ENCODE peak calls at places on chromosomes 5 and 9, in five cellular contexts. One of them, this sample, is unnamed.

GRCh38 chr5:96228449-96228848 is 204.6 kb downstream of the PCSK1 start:
- DNase-seq in fibroblast of lung: peak; percentile 71
- DNase-seq in BJ: no peak
- DNase-seq in colonic mucosa: no peak
- DNase-seq in fibroblast of pulmonary artery: no peak
- DNase-seq in this sample: no peak

GRCh38 chr9:2337131-2337530 is 284.5 kb upstream of the VLDLR start:
- DNase-seq in fibroblast of lung: no peak
- DNase-seq in BJ: no peak
- DNase-seq in colonic mucosa: no peak
- DNase-seq in fibroblast of pulmonary artery: no peak
- DNase-seq in this sample: no peak

GRCh38 chr5:168282120-168282519 is 9.3 kb upstream of the WWC1 start:
- DNase-seq in fibroblast of lung: peak; percentile 54
- DNase-seq in BJ: no peak
- DNase-seq in colonic mucosa: no peak
- DNase-seq in fibroblast of pulmonary artery: peak; percentile 80
- DNase-seq in this sample: no peak

GRCh38 chr9:629136-629535 is 212.4 kb upstream of the DMRT1 start:
- DNase-seq in fibroblast of lung: no peak
- DNase-seq in BJ: no peak
- DNase-seq in colonic mucosa: no peak
- DNase-seq in fibroblast of pulmonary artery: no peak
- DNase-seq in this sample: no peak

GRCh38 chr9:34331191-34331590 is 1.8 kb downstream of the NUDT2 start:
- DNase-seq in fibroblast of lung: no peak
- DNase-seq in BJ: no peak
- DNase-seq in colonic mucosa: no peak
- DNase-seq in fibroblast of pulmonary artery: no peak
- DNase-seq in this sample: no peak

GRCh38 chr5:61332891-61333350 is 863 bp downstream of the ZSWIM6 start:
- DNase-seq in fibroblast of lung: peak; percentile 73
- DNase-seq in BJ: no peak
- DNase-seq in colonic mucosa: peak; percentile 54
- DNase-seq in fibroblast of pulmonary artery: peak; percentile 70
- DNase-seq in this sample: peak; percentile 83

GRCh38 chr9:88614359-88614758 is 79.4 kb downstream of the NXNL2 start:
- DNase-seq in fibroblast of lung: no peak
- DNase-seq in BJ: no peak
- DNase-seq in colonic mucosa: no peak
- DNase-seq in fibroblast of pulmonary artery: no peak
- DNase-seq in this sample: no peak

GRCh38 chr5:169861934-169862333 is 118.4 kb downstream of the INSYN2B start:
- DNase-seq in fibroblast of lung: peak; percentile 94
- DNase-seq in BJ: peak; percentile 82
- DNase-seq in colonic mucosa: no peak
- DNase-seq in fibroblast of pulmonary artery: peak; percentile 71
- DNase-seq in this sample: peak; percentile 81

GRCh38 chr5:53211799-53212198 is 102.2 kb upstream of the MOCS2 start:
- DNase-seq in fibroblast of lung: peak; percentile 62
- DNase-seq in BJ: peak; percentile 8
- DNase-seq in colonic mucosa: no peak
- DNase-seq in fibroblast of pulmonary artery: peak; percentile 42
- DNase-seq in this sample: peak; percentile 21

GRCh38 chr5:71891856-71892255 is 172.8 kb downstream of the CARTPT start:
- DNase-seq in fibroblast of lung: peak; percentile 63
- DNase-seq in BJ: no peak
- DNase-seq in colonic mucosa: no peak
- DNase-seq in fibroblast of pulmonary artery: peak; percentile 68
- DNase-seq in this sample: peak; percentile 32

GRCh38 chr9:129749575-129749974 is 3.3 kb downstream of the PTGES start:
- DNase-seq in fibroblast of lung: no peak
- DNase-seq in BJ: no peak
- DNase-seq in colonic mucosa: no peak
- DNase-seq in fibroblast of pulmonary artery: no peak
- DNase-seq in this sample: no peak

GRCh38 chr5:35115920-35116319 is 68.2 kb upstream of the AGXT2 start:
- DNase-seq in fibroblast of lung: no peak
- DNase-seq in BJ: no peak
- DNase-seq in colonic mucosa: no peak
- DNase-seq in fibroblast of pulmonary artery: no peak
- DNase-seq in this sample: no peak

GRCh38 chr5:108143581-108143980 is 238.3 kb downstream of the FBXL17 start:
- DNase-seq in fibroblast of lung: peak; percentile 81
- DNase-seq in BJ: peak; percentile 40
- DNase-seq in colonic mucosa: no peak
- DNase-seq in fibroblast of pulmonary artery: peak; percentile 60
- DNase-seq in this sample: no peak

GRCh38 chr5:158084292-158084691 is 225.3 kb upstream of the CLINT1 start:
- DNase-seq in fibroblast of lung: no peak
- DNase-seq in BJ: no peak
- DNase-seq in colonic mucosa: no peak
- DNase-seq in fibroblast of pulmonary artery: no peak
- DNase-seq in this sample: no peak

GRCh38 chr9:106799146-106799545 is 63.8 kb upstream of the ZNF462 start:
- DNase-seq in fibroblast of lung: peak; percentile 92
- DNase-seq in BJ: peak; percentile 79
- DNase-seq in colonic mucosa: no peak
- DNase-seq in fibroblast of pulmonary artery: peak; percentile 85
- DNase-seq in this sample: peak; percentile 1

GRCh38 chr9:95462419-95463121 is 54.2 kb downstream of the PTCH1 start:
- DNase-seq in fibroblast of lung: peak; percentile 86
- DNase-seq in BJ: peak; percentile 53
- DNase-seq in colonic mucosa: peak; percentile 77
- DNase-seq in fibroblast of pulmonary artery: peak; percentile 87
- DNase-seq in this sample: no peak

GRCh38 chr5:61999371-61999770 is 306.6 kb upstream of the KIF2A start:
- DNase-seq in fibroblast of lung: no peak
- DNase-seq in BJ: no peak
- DNase-seq in colonic mucosa: no peak
- DNase-seq in fibroblast of pulmonary artery: no peak
- DNase-seq in this sample: no peak

GRCh38 chr5:60722416-60722815 is 22.4 kb upstream of the DEPDC1B start:
- DNase-seq in fibroblast of lung: no peak
- DNase-seq in BJ: no peak
- DNase-seq in colonic mucosa: no peak
- DNase-seq in fibroblast of pulmonary artery: no peak
- DNase-seq in this sample: no peak

GRCh38 chr5:12837592-12837991 is 933.3 kb upstream of the CTNND2 start:
- DNase-seq in fibroblast of lung: no peak
- DNase-seq in BJ: no peak
- DNase-seq in colonic mucosa: no peak
- DNase-seq in fibroblast of pulmonary artery: no peak
- DNase-seq in this sample: no peak

DNA sequence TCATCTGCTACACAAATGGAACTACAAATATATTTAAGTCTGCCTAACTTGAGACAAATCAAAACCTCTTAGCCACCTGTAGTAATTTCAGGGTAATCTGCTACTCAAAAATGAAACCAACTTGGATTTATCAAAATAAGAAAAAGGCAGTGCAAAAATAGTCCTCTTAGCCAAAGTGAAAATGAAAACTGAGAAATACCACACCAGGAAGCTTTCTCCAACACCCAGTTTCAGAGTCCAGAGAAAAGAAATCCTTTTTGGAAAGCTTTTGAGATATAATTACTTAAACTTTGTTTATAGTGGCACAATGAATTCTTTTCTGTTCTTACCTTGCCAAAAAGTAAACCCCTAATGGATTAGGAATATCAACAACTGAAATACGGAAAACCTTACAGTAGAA is 990.4 kb downstream of the EFNA5 start:
- DNase-seq in fibroblast of lung: no peak
- DNase-seq in BJ: no peak
- DNase-seq in colonic mucosa: no peak
- DNase-seq in fibroblast of pulmonary artery: no peak
- DNase-seq in this sample: no peak
- H3K4me3 ChIP-seq in fibroblast of lung: no peak overlapping the region
- H3K4me3 ChIP-seq in BJ: no peak overlapping the region
- H3K4me3 ChIP-seq in colonic mucosa: no peak overlapping the region
- H3K4me3 ChIP-seq in fibroblast of pulmonary artery: peak overlapping the region; percentile 25
- H3K4me3 ChIP-seq in this sample: peak overlapping the region; percentile 23

DNA sequence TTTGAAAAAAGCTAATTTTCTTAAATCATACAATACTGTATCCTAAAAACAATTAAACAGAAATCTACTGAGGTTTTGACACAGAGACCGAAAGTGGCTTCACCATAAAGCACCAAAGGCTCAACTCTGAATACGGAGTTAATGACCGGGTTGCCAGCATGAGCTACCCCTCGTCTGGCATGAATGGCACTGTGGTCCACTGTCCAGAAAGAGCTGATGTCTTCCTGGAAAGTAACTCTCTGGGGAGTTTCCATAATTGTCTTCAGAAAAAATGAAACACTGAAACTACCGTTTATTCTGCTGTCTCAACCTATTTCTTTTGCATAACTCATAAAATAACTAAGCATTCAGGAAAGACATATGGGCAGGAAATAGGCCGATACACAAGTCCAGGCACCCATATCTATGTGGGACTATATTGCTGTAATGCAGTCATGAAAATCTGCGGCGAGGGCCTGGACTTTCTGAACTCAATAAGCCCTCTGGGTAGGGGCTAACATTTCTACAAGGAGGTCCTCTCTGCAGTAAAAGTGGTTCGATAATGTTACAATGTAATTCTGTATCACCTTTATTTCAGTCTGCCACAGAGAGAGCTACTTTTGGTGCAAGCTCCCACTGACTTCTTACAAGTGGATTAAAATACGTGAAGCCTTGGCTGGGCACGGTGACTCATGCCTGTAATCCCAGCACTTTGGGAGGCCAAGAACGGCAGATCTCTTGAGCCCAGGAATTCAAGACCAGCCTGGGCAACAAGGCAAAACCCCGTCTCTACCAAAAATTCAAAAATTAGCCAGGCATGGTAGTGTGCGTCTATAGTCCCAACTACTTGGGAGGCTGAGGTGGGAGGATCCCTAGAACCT is 52.4 kb downstream of the ANKH start:
- DNase-seq in fibroblast of lung: no peak
- DNase-seq in BJ: no peak
- DNase-seq in colonic mucosa: no peak
- DNase-seq in fibroblast of pulmonary artery: no peak
- DNase-seq in this sample: peak; percentile 87
- H3K4me3 ChIP-seq in fibroblast of lung: no peak overlapping the region
- H3K4me3 ChIP-seq in BJ: no peak overlapping the region
- H3K4me3 ChIP-seq in colonic mucosa: no peak overlapping the region
- H3K4me3 ChIP-seq in fibroblast of pulmonary artery: no peak overlapping the region
- H3K4me3 ChIP-seq in this sample: no peak overlapping the region

DNA sequence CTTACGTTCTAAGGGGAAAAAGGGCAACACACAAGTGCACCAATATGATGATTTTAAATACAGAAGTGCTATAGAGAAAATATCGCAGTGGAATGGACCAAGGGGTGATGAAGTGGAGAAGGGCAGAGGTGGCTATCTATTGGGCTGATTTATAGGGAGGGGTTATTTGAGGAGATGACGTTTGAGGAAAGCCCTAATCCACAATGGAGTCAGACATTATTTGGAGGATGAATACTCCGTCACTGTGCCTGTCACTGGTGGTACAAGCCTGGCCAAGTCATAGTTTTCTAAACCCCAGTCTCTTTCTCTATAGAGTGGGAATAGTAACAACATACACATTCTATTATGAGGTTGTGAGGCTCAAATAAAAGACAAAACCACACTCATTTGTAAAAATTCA is 48.5 kb downstream of the MEF2C start:
- DNase-seq in fibroblast of lung: no peak
- DNase-seq in BJ: no peak
- DNase-seq in colonic mucosa: no peak
- DNase-seq in fibroblast of pulmonary artery: no peak
- DNase-seq in this sample: no peak
- H3K4me3 ChIP-seq in fibroblast of lung: no peak overlapping the region
- H3K4me3 ChIP-seq in BJ: no peak overlapping the region
- H3K4me3 ChIP-seq in colonic mucosa: no peak overlapping the region
- H3K4me3 ChIP-seq in fibroblast of pulmonary artery: no peak overlapping the region
- H3K4me3 ChIP-seq in this sample: no peak overlapping the region

GRCh38 chr9:136627703-136628102 is 35.0 kb upstream of the EGFL7 start:
- DNase-seq in fibroblast of lung: no peak
- DNase-seq in BJ: no peak
- DNase-seq in colonic mucosa: peak; percentile 21
- DNase-seq in fibroblast of pulmonary artery: no peak
- DNase-seq in this sample: no peak
- H3K4me3 ChIP-seq in fibroblast of lung: no peak overlapping the region
- H3K4me3 ChIP-seq in BJ: no peak overlapping the region
- H3K4me3 ChIP-seq in colonic mucosa: no peak overlapping the region
- H3K4me3 ChIP-seq in fibroblast of pulmonary artery: no peak overlapping the region
- H3K4me3 ChIP-seq in this sample: no peak overlapping the region

GRCh38 chr5:141208478-141208877 is at the start of gene PCDHB12:
- DNase-seq in fibroblast of lung: no peak
- DNase-seq in BJ: no peak
- DNase-seq in colonic mucosa: no peak
- DNase-seq in fibroblast of pulmonary artery: peak; percentile 7
- DNase-seq in this sample: no peak
- H3K4me3 ChIP-seq in fibroblast of lung: no peak within 1 kb of the TSS
- H3K4me3 ChIP-seq in BJ: no peak within 1 kb of the TSS
- H3K4me3 ChIP-seq in colonic mucosa: no peak within 1 kb of the TSS
- H3K4me3 ChIP-seq in fibroblast of pulmonary artery: no peak within 1 kb of the TSS
- H3K4me3 ChIP-seq in this sample: no peak within 1 kb of the TSS

GRCh38 chr9:35686222-35687203 is 3.2 kb downstream of the TPM2 start:
- DNase-seq in fibroblast of lung: peak; percentile 71
- DNase-seq in BJ: no peak
- DNase-seq in colonic mucosa: no peak
- DNase-seq in fibroblast of pulmonary artery: peak; percentile 44
- DNase-seq in this sample: peak; percentile 45
- H3K4me3 ChIP-seq in fibroblast of lung: peak overlapping the region; percentile 99
- H3K4me3 ChIP-seq in BJ: peak overlapping the region; percentile 98
- H3K4me3 ChIP-seq in colonic mucosa: no peak overlapping the region
- H3K4me3 ChIP-seq in fibroblast of pulmonary artery: peak overlapping the region; percentile 87
- H3K4me3 ChIP-seq in this sample: peak overlapping the region; percentile 88

DNA sequence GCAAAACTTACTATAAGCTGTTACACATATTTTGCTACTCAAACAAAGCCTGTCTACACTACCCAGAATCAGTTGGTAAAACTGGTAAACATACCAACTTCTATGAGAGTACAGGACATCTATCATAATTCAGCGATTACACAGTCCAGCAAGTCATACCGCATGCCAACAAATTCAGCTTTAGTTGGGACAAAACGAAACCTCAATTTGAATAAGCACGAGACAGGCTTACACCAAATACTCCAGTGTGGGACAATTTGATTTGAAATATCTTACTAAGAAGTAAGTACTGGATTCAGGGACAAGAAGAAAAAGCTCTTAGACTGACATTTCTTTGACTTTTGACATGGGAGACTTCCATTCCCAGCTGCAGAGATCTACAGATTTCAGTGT is 2.0 kb downstream of the NRG2 start:
- DNase-seq in fibroblast of lung: no peak
- DNase-seq in BJ: no peak
- DNase-seq in colonic mucosa: no peak
- DNase-seq in fibroblast of pulmonary artery: no peak
- DNase-seq in this sample: peak; percentile 34
- H3K4me3 ChIP-seq in fibroblast of lung: no peak overlapping the region
- H3K4me3 ChIP-seq in BJ: no peak overlapping the region
- H3K4me3 ChIP-seq in colonic mucosa: no peak overlapping the region
- H3K4me3 ChIP-seq in fibroblast of pulmonary artery: no peak overlapping the region
- H3K4me3 ChIP-seq in this sample: peak overlapping the region; percentile 71

This sample was measured in MG63.